ENCODE peak calls at places on chromosomes 6 and 20, in six cellular contexts. S, Q, R, M, W and F are unnamed samples.

GRCh38 chr6:28803337-28803709 is 120.5 kb downstream of the TRIM27 start:
- DNase-seq in R (no peak), Q (no peak), S (no peak), M (no peak), W (no peak), F (no peak)

GRCh38 chr6:90284745-90285481 is 11.7 kb downstream of the BACH2 start:
- DNase-seq in M (no peak), R (no peak), Q (no peak), S (no peak), W (no peak), F (no peak)

GRCh38 chr20:43949741-43950618 is 35.3 kb downstream of the TOX2 start:
- DNase-seq in S (no peak), R (no peak), W (no peak), M (no peak), Q (no peak), F (peak; percentile 42)

GRCh38 chr6:144007779-144008500 is at the start of gene PLAGL1:
- DNase-seq in R (peak; percentile 67), W (peak; percentile 66), Q (peak; percentile 84), S (peak; percentile 76), M (peak; percentile 38), F (peak; percentile 75)

GRCh38 chr6:43924222-43924702 is 154.3 kb downstream of the VEGFA start:
- DNase-seq in Q (no peak), S (peak; percentile 19), R (no peak), W (no peak), M (no peak), F (no peak)

GRCh38 chr20:4691753-4692152 is 30.0 kb upstream of the PRND start:
- DNase-seq in S (no peak), W (no peak), Q (no peak), R (no peak), M (no peak), F (no peak)

GRCh38 chr20:34065260-34065659 is 46.8 kb downstream of the EIF2S2 start:
- DNase-seq in R (peak; percentile 40), Q (no peak), W (no peak), S (no peak), M (no peak), F (no peak)

GRCh38 chr6:134065706-134066105 is 13.3 kb upstream of the SLC2A12 start:
- DNase-seq in Q (no peak), W (peak; percentile 52), M (no peak), S (no peak), R (no peak), F (no peak)

GRCh38 chr6:74166849-74167248 is 470.8 kb downstream of the CD109 start:
- DNase-seq in R (no peak), M (no peak), Q (no peak), W (no peak), S (no peak), F (no peak)

GRCh38 chr6:33693186-33694158 is 18.0 kb downstream of the UQCC2 start:
- DNase-seq in M (no peak), S (peak; percentile 49), W (no peak), Q (peak; percentile 74), R (no peak), F (no peak)

GRCh38 chr6:143337201-143337949 is 113.1 kb downstream of the ADAT2 start:
- DNase-seq in S (peak; percentile 51), W (peak; percentile 70), R (no peak), Q (peak; percentile 51), M (peak; percentile 85), F (no peak)

GRCh38 chr6:27836783-27837635 is 75.2 kb downstream of the OR2B2 start:
- DNase-seq in W (peak; percentile 83), S (peak; percentile 64), M (peak; percentile 49), R (peak; percentile 46), Q (peak; percentile 54), F (peak; percentile 40)

GRCh38 chr6:149963212-149963461 is 606 bp upstream of the ULBP1 start:
- DNase-seq in S (no peak), Q (no peak), M (peak; percentile 65), W (no peak), R (no peak), F (no peak)

GRCh38 chr20:11060423-11061205 is 386.8 kb upstream of the JAG1 start:
- DNase-seq in S (no peak), Q (no peak), R (no peak), W (no peak), M (no peak), F (no peak)

GRCh38 chr20:2102585-2103453 is 1.2 kb downstream of the STK35 start:
- DNase-seq in Q (peak; percentile 94), S (peak; percentile 90), M (peak; percentile 85), R (peak; percentile 84), W (peak; percentile 96), F (peak; percentile 89)

GRCh38 chr20:36205026-36205425 is 31.3 kb upstream of the AAR2 start:
- DNase-seq in R (no peak), W (no peak), Q (no peak), M (no peak), S (no peak), F (no peak)

GRCh38 chr20:53331151-53331973 is 262.3 kb downstream of the ZNF217 start:
- DNase-seq in M (no peak), R (no peak), W (no peak), S (no peak), Q (no peak), F (no peak)

GRCh38 chr6:91713911-91714310 is 1127.0 kb upstream of the MAP3K7 start:
- DNase-seq in W (no peak), R (no peak), M (no peak), S (no peak), Q (no peak), F (no peak)
- TF ChIP-seq CTCF in W (no peak), R (no peak), M (peak; percentile 14), S (no peak), Q (no peak), F (no peak)

DNA sequence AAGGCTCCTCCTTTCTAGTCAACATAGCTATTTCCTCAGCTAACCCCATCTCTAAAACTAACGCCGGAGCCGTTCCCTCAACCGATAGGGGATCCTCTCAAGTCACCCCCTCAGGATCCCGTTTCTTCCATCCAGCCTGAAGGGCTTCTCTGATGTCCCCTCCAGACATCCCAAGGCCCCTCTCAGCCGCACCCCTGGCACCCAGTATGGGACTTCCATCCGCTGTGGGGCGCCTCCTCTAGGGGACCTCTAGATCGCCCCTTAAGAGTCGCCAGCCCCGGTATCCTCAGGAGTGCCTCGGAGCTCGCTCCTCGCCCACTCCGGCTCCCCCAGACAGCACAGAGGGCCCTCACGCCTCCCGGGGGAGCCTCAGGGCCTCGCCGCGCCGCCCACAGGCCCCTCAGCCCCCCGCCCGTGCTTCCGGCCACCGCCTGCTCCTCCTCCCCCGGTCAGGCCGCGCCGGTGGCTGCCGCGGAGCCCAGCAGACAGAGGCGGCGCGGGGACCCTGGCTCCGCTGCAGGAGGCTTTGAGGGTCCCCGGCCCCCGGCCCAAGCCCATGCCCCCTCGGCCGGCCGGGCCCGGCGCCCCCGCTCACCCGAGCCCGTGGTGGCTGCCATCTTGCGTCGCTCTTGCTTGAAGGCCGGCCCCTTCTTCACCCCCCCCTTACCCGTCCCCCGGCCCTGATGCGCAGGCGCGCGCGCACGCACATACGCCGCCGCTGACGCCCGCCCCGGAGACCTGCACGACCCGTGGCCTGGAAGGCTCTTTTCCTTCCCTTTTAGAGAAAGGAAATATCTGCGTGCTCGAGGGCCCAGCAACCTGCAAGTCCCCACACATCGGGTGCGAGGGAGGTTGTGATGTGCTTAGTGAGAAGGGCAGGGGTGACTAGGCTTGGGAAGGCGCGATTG is at the start of gene UBE2V1:
- DNase-seq in M (peak; percentile 92), W (peak; percentile 94), Q (peak; percentile 95), S (peak; percentile 93), R (peak; percentile 86), F (peak; percentile 90)
- TF ChIP-seq CTCF in M (peak; percentile 22), W (peak; percentile 35), Q (peak; percentile 28), S (peak; percentile 38), R (no peak), F (no peak)

GRCh38 chr6:51554029-51554428 is 533.4 kb downstream of the PKHD1 start:
- DNase-seq in W (no peak), S (no peak), M (no peak), Q (no peak), R (no peak), F (no peak)

GRCh38 chr6:51562198-51562597 is 525.2 kb downstream of the PKHD1 start:
- DNase-seq in S (no peak), R (no peak), W (no peak), M (no peak), Q (no peak), F (no peak)

GRCh38 chr6:51553246-51554015 is 534.0 kb downstream of the PKHD1 start:
- DNase-seq in R (no peak), M (no peak), S (no peak), Q (no peak), W (no peak), F (no peak)

DNA sequence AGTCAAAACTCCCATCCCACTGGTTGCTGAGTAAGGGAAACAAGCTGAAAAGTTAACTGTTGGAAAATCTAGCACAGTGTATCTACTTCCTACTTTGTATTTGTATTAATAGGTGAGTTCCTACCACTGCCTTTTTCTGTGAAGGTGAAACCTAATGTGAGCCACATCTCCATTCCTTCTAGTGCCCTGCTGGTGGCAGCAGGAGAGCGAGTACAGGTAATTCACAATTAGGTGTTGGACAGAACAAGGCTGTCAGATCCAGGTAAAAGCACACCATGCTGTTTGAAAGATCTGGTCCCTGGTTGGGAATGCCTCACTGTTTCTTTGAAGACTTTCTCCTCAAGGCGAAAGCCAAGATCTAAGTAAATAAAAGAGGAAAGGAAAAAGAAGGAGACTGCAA is 528.4 kb downstream of the PKHD1 start:
- DNase-seq in M (no peak), Q (no peak), S (no peak), R (no peak), W (no peak), F (no peak)
- TF ChIP-seq CTCF in M (no peak), Q (no peak), S (no peak), R (no peak), W (peak; percentile 9), F (no peak)

DNA sequence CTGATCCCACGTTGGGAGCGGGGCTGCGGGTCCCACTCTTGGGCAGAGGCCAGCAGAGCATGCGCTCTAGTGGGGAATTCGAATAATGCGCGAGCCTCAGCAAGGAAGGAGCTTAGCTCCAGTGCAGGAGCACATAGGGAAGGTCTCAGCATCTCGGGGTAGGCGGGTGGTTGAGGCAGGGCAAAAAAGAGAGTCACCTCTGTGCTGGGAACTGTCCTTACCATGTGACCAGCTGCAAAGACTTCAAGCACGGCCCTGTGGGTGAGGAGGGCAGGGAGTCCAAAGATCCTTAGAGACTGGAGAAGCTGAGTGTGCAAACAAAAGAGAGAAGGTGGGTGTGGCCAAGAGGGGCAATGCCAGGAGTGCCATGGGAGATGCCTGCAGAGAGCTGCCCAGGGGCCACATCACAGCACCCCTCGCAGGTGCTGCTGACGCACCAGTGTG is 79.2 kb upstream of the CD93 start:
- DNase-seq in R (no peak), M (no peak), Q (no peak), S (no peak), W (peak; percentile 48), F (no peak)
- TF ChIP-seq CTCF in R (no peak), M (no peak), Q (no peak), S (no peak), W (peak; percentile 27), F (no peak)

DNA sequence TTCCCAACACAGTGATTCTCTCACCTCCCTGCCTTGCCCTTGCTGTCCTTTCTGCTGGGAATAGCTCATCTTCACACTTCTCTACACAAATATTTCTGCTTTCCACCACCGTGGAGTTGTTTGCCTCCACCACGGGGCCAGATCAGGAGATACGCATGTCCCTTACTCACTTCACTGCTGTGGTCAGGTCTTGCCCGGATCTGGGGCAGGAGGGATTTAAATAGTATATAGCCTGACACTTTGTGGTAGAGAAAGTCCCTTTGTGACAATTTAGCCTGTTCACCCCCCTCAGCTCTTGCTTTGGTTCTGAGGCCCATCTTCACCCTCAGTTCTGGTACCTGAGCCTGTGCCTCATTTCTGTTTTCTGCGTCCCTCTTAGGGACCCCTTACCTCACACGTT is 92.6 kb upstream of the PREP start:
- DNase-seq in M (no peak), R (no peak), S (no peak), W (no peak), Q (no peak), F (no peak)
- TF ChIP-seq CTCF in M (no peak), R (no peak), S (no peak), W (no peak), Q (no peak), F (no peak)

GRCh38 chr20:32155017-32155965 is 45.8 kb downstream of the TM9SF4 start:
- DNase-seq in M (peak; percentile 75), R (peak; percentile 68), S (peak; percentile 70), Q (peak; percentile 91), W (peak; percentile 84), F (peak; percentile 91)
- TF ChIP-seq CTCF in M (no peak), R (peak; percentile 40), S (no peak), Q (peak; percentile 13), W (peak; percentile 67), F (no peak)